ENCODE peak calls at places on chromosomes 7 and 10, in eight cellular contexts. J is H9; C is activated CD4-positive, alpha-beta T cell treated with anti-CD3 and anti-CD28 coated beads for 48 hours; T is stomach; M is LoVo; R is NCI-H1092 treated with DMSO at 0.1 percent for 48 hours; G is AML-193; W is iPS DF 6.9. F is an unnamed sample.

GRCh38 chr7:23356726-23357125 is 57.6 kb downstream of the MALSU1 start:
- DNase-seq in J (no peak), C (no peak), T (no peak), M (no peak), R (no peak), G (no peak), W (no peak), F (no peak)

GRCh38 chr10:124171561-124171960 is 78.2 kb upstream of the CHST15 start:
- DNase-seq in J (no peak), C (no peak), T (no peak), M (no peak), R (no peak), G (no peak), W (no peak), F (no peak)

GRCh38 chr7:124033093-124033806 is 383 bp upstream of the TMEM229A start:
- DNase-seq in J (peak; percentile 61), C (peak; percentile 2), T (peak; percentile 86), M (no peak), R (peak; percentile 25), G (no peak), W (no peak), F (no peak)

GRCh38 chr7:125423444-125424155 is 494.0 kb upstream of the POT1 start:
- DNase-seq in J (no peak), C (no peak), T (no peak), M (no peak), R (no peak), G (peak; percentile 2), W (no peak), F (no peak)

GRCh38 chr10:88866454-88866853 is 13.6 kb upstream of the STAMBPL1 start:
- DNase-seq in J (no peak), C (no peak), T (no peak), M (no peak), R (no peak), G (no peak), W (no peak), F (no peak)

GRCh38 chr7:98456851-98457250 is 56.0 kb upstream of the BAIAP2L1 start:
- DNase-seq in J (no peak), C (no peak), T (no peak), M (no peak), R (no peak), G (no peak), W (no peak), F (no peak)

GRCh38 chr10:9244880-9245279 is 1190.4 kb downstream of the GATA3 start:
- DNase-seq in J (no peak), C (no peak), T (no peak), M (no peak), R (no peak), G (no peak), W (no peak), F (no peak)

GRCh38 chr10:29621161-29621560 is 13.6 kb downstream of the SVIL start:
- DNase-seq in J (no peak), C (no peak), T (no peak), M (no peak), R (no peak), G (no peak), W (no peak), F (no peak)

GRCh38 chr7:30987178-30987577 is 23.4 kb downstream of the GHRHR start:
- DNase-seq in J (no peak), C (no peak), T (no peak), M (no peak), R (no peak), G (no peak), W (no peak), F (no peak)

GRCh38 chr7:4730276-4730675 is 45.1 kb upstream of the AP5Z1 start:
- DNase-seq in J (no peak), C (no peak), T (no peak), M (no peak), R (no peak), G (no peak), W (no peak), F (no peak)

GRCh38 chr10:71864861-71865473 is 13.9 kb upstream of the PSAP start:
- DNase-seq in J (no peak), C (peak; percentile 34), T (no peak), M (no peak), R (no peak), G (no peak), W (no peak), F (no peak)

GRCh38 chr10:77162697-77163096 is 474.9 kb downstream of the KCNMA1 start:
- DNase-seq in J (no peak), C (no peak), T (no peak), M (no peak), R (no peak), G (no peak), W (no peak), F (no peak)

GRCh38 chr10:73088304-73088703 is 8.4 kb downstream of the P4HA1 start:
- DNase-seq in J (no peak), C (no peak), T (no peak), M (no peak), R (no peak), G (no peak), W (no peak), F (no peak)

GRCh38 chr10:113947138-113948011 is 92.9 kb downstream of the NHLRC2 start:
- DNase-seq in J (no peak), C (no peak), T (peak; percentile 43), M (peak; percentile 75), R (no peak), G (no peak), W (no peak), F (peak; percentile 68)

GRCh38 chr7:157905740-157906461 is 569.1 kb downstream of the DNAJB6 start:
- DNase-seq in J (peak; percentile 82), C (no peak), T (no peak), M (no peak), R (no peak), G (no peak), W (no peak), F (no peak)

GRCh38 chr7:113217314-113217713 is 99.0 kb upstream of the SMIM30 start:
- DNase-seq in J (no peak), C (no peak), T (no peak), M (no peak), R (peak; percentile 22), G (no peak), W (no peak), F (no peak)

GRCh38 chr7:134470864-134471263 is 12.0 kb upstream of the AKR1B1 start:
- DNase-seq in J (no peak), C (peak; percentile 35), T (no peak), M (peak; percentile 35), R (no peak), G (no peak), W (no peak), F (no peak)

GRCh38 chr10:86062151-86062550 is 304.4 kb downstream of the GRID1 start:
- DNase-seq in J (no peak), C (no peak), T (peak; percentile 7), M (no peak), R (no peak), G (no peak), W (no peak), F (no peak)

GRCh38 chr7:95334434-95334833 is 10.1 kb upstream of the PON1 start:
- DNase-seq in J (no peak), C (no peak), T (no peak), M (no peak), R (no peak), G (no peak), W (no peak), F (no peak)

GRCh38 chr7:36667007-36667406 is 57.3 kb downstream of the AOAH start:
- DNase-seq in J (no peak), C (no peak), T (no peak), M (peak; percentile 48), R (no peak), G (no peak), W (no peak), F (no peak)

F was measured in left colon.